ENCODE peak calls at places on chromosomes 16 and 17, in six cellular contexts. V is H9, H is neuronal stem cell, P is mesendoderm, M is IMR-90, E is H1. L is an unnamed sample. For H3K4me1, the result is how much of the 10 kb centered on the place peaks cover.

GRCh38 chr16:62079236-62079635 is 43.0 kb upstream of the CDH8 start:
- DNase-seq in V (no peak), H (no peak), P (no peak), M (no peak), E (no peak), L (no peak)

GRCh38 chr16:59591480-59591879 is 857.4 kb upstream of the GOT2 start:
- DNase-seq in V (no peak), H (no peak), P (no peak), M (peak), E (no peak), L (no peak)

GRCh38 chr17:46818319-46818928 is at the start of gene WNT3:
- DNase-seq in V (peak), H (no peak), P (peak), M (no peak), E (peak), L (no peak)

GRCh38 chr17:12719948-12720347 is 54.3 kb downstream of the MYOCD start:
- DNase-seq in V (peak), H (no peak), P (no peak), M (no peak), E (no peak), L (no peak)

GRCh38 chr17:48751172-48751571 is 22.6 kb upstream of the HOXB13 start:
- DNase-seq in V (no peak), H (no peak), P (no peak), M (no peak), E (no peak), L (no peak)

GRCh38 chr16:83717308-83717707 is 90.5 kb upstream of the HSBP1 start:
- DNase-seq in V (peak), H (no peak), P (peak), M (no peak), E (peak), L (no peak)

GRCh38 chr16:87286839-87287626 is 30.2 kb downstream of the C16orf95 start:
- DNase-seq in V (no peak), H (no peak), P (no peak), M (no peak), E (no peak), L (no peak)

GRCh38 chr17:5127910-5128309 is 12.1 kb downstream of the USP6 start:
- DNase-seq in V (no peak), H (no peak), P (no peak), M (no peak), E (no peak), L (no peak)

GRCh38 chr16:87461466-87461975 is 31.3 kb downstream of the ZCCHC14 start:
- DNase-seq in V (peak), H (peak), P (peak), M (no peak), E (peak), L (peak)

GRCh38 chr17:62876063-62876462 is 67.9 kb upstream of the MARCHF10 start:
- DNase-seq in V (no peak), H (no peak), P (no peak), M (peak), E (no peak), L (no peak)

GRCh38 chr16:11619327-11619851 is 32.7 kb upstream of the LITAF start:
- DNase-seq in V (no peak), H (no peak), P (no peak), M (no peak), E (no peak), L (no peak)

GRCh38 chr17:15882058-15882720 is 62.7 kb upstream of the ADORA2B start:
- DNase-seq in V (peak), H (no peak), P (peak), M (no peak), E (peak), L (peak)

GRCh38 chr16:49274936-49275730 is 6.5 kb downstream of the CBLN1 start:
- DNase-seq in V (peak), H (no peak), P (peak), M (no peak), E (peak), L (no peak)

GRCh38 chr17:17421346-17422216 is 55.2 kb upstream of the MED9 start:
- DNase-seq in V (no peak), H (no peak), P (no peak), M (no peak), E (no peak), L (no peak)

GRCh38 chr17:35684046-35684802 is 47.2 kb upstream of the RASL10B start:
- DNase-seq in V (peak), H (peak), P (peak), M (peak), E (no peak), L (peak)

GRCh38 chr16:87790278-87791023 is 24.7 kb upstream of the KLHDC4 start:
- DNase-seq in V (no peak), H (no peak), P (no peak), M (peak), E (no peak), L (no peak)

GRCh38 chr17:37465058-37465616 is 24.6 kb upstream of the DUSP14 start:
- DNase-seq in V (no peak), H (no peak), P (no peak), M (peak), E (no peak), L (peak)

GRCh38 chr16:55933038-55933437 is 57.9 kb upstream of the CES5A start:
- DNase-seq in V (no peak), H (no peak), P (no peak), M (no peak), E (no peak), L (no peak)

GRCh38 chr16:66131156-66131807 is 235.2 kb upstream of the CDH5 start:
- DNase-seq in V (no peak), H (no peak), P (no peak), M (peak), E (no peak), L (peak)

GRCh38 chr17:57948555-57949420 is 6.4 kb downstream of the CUEDC1 start:
- DNase-seq in V (no peak), H (no peak), P (peak), M (peak), E (no peak), L (peak)

GRCh38 chr16:61934591-61934990 is 101.6 kb downstream of the CDH8 start:
- DNase-seq in V (no peak), H (no peak), P (no peak), M (no peak), E (no peak), L (no peak)

GRCh38 chr17:36921131-36921851 is 16.0 kb upstream of the LHX1 start:
- DNase-seq in V (peak), H (no peak), P (peak), M (peak), E (peak), L (peak)

GRCh38 chr17:36935681-36936454 is 1.4 kb upstream of the LHX1 start:
- DNase-seq in V (peak), H (no peak), P (peak), M (no peak), E (peak), L (no peak)

GRCh38 chr17:60640503-60640902 is 37.1 kb upstream of the BCAS3 start:
- DNase-seq in V (no peak), H (peak), P (peak), M (peak), E (no peak), L (peak)

GRCh38 chr16:87824016-87824990 is 45.0 kb downstream of the SLC7A5 start:
- DNase-seq in V (no peak), H (no peak), P (no peak), M (no peak), E (no peak), L (no peak)

GRCh38 chr16:30893744-30894539 is at the start of gene BCL7C:
- DNase-seq in V (peak), H (peak), P (peak), M (peak), E (peak), L (peak)

GRCh38 chr16:17013067-17013466 is 457.7 kb downstream of the XYLT1 start:
- DNase-seq in V (no peak), H (no peak), P (no peak), M (no peak), E (no peak), L (no peak)

GRCh38 chr16:3589441-3589921 is 12.3 kb upstream of the NLRC3 start:
- DNase-seq in V (no peak), H (no peak), P (no peak), M (no peak), E (no peak), L (no peak)

GRCh38 chr17:27153005-27153404 is 140.9 kb upstream of the WSB1 start:
- DNase-seq in V (no peak), H (no peak), P (no peak), M (peak), E (no peak), L (no peak)

GRCh38 chr17:80101946-80102706 is 745 bp downstream of the GAA start:
- DNase-seq in V (no peak), H (peak), P (peak), M (peak), E (no peak), L (peak)

GRCh38 chr17:44066204-44066930 is at the start of gene LSM12:
- DNase-seq in V (peak), H (peak), P (peak), M (peak), E (peak), L (peak)

GRCh38 chr16:7835032-7835431 is 502.4 kb downstream of the RBFOX1 start:
- DNase-seq in V (no peak), H (no peak), P (peak), M (no peak), E (no peak), L (no peak)

GRCh38 chr16:15559176-15559575 is 83.8 kb downstream of the MARF1 start:
- DNase-seq in V (no peak), H (no peak), P (no peak), M (no peak), E (no peak), L (no peak)

GRCh38 chr16:58127634-58128033 is 1.5 kb downstream of the CFAP20 start:
- DNase-seq in V (no peak), H (no peak), P (no peak), M (no peak), E (no peak), L (peak)

GRCh38 chr17:37605813-37606505 is 3.3 kb downstream of the SYNRG start:
- DNase-seq in V (no peak), H (no peak), P (no peak), M (no peak), E (no peak), L (no peak)

GRCh38 chr17:39863918-39864746 is at the start of gene IKZF3:
- DNase-seq in V (peak), H (peak), P (peak), M (peak), E (peak), L (peak)

DNA sequence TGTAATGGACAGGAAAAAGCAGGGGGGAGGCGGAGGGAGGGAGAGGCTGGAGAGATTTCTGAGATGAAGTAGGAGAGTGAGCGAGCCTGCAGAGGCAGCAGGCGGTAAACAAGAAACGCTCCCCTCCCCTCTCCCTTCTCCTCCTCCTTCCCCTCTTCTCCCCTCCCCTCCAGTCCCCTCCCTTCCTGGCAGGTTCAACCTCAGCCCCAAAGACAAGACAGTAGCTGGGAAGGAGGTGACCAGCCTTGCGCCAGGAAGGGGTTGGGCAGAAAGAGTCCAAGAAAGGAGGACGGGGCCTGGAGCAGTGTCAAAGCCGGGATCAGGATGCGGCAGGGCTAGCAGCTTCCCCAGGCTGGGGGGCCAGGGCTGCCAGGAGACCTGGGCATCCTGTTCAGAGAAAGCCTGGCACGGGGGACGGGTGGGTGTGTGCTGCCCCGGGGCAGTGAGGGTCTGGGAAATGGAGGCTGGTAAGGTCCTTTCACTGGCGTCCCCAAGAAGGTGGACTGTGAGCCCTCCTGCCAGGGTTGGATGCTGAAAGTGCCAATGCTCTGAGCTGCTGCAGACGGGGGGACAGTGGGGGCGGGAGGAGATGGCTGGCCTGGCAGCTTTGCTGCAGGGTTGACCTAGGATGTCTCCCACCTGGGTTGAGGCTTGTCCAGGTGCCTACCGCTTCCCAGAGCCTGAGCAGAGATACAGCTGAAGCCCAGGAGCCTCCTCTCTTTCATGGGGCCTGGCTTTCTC is 261.6 kb upstream of the TNRC6C start:
- DNase-seq in V (peak), H (no peak), P (peak), M (no peak), E (peak), L (no peak)
- H2BK15ac ChIP-seq in V (no peak), H (peak), P (no peak), M (no peak), E (peak), L (no peak)

GRCh38 chr16:741986-742629 is 1.3 kb upstream of the CIAO3 start:
- DNase-seq in V (no peak), H (no peak), P (no peak), M (no peak), E (no peak), L (no peak)
- H3K27ac ChIP-seq in V (no peak), H (no peak), P (no peak), M (no peak), E (no peak), L (no peak)

DNA sequence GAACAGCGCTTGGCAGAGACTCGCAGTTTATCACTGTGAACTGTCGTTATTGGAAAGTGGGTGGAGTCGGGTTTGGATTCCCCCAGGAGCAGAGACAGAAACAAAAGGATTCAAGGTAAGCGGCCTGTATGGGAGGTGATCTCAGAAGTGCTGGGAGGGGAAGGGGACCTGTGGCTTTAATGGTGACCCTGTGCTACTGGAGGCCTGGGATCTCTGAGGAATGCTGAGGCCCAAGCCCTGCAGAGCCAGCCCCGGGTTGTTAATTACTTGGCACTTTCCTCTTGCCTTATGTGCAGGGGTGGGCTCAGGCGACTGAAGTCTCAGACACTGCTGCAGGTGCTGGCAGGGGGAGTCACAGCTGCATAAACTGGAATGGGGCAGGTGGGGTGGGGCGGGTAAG is 27.4 kb downstream of the IRF8 start:
- DNase-seq in V (no peak), H (no peak), P (peak), M (no peak), E (no peak), L (no peak)
- H3K4me1 ChIP-seq in V (under half), H (under half), P (under half), M (under half), E (under half), L (under half)

DNA sequence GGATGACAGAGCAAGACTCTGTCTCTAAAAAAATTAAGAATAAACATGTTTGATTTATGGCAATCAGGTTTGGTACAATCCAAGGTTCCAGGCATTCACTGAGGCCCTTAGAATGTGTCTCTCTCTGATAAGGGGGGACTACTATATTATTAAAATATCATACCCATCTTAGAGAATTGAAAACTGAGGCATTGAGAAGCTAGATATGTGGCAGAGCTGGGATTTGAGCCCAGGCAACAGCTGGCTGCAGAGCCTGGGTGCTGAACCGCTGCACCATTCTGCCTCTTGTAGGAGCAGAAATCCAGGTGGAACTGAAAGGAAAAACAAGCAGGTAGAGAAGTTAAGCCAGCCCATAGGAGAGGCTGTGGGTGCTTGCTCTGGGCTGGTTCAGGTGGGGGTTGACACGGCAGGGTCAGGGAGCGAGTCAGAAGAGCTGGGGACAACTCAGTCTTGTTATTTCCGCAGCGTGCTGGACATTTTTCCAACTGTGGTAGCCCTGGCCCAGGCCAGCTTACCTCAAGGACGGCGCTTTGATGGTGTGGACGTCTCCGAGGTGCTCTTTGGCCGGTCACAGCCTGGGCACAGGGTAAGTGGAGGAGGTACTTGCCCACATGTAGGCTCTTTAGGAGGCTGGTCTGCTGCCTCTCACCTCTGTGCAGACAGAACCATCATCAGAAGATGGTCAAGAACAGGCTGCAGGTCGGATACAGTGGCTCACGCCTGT is 62.5 kb downstream of the WIPI1 start:
- DNase-seq in V (peak), H (no peak), P (no peak), M (no peak), E (peak), L (no peak)
- H2BK15ac ChIP-seq in V (no peak), H (no peak), P (no peak), M (no peak), E (no peak), L (no peak)

GRCh38 chr17:885971-886571 is 93.5 kb downstream of the NXN start:
- DNase-seq in V (no peak), H (no peak), P (no peak), M (no peak), E (no peak), L (no peak)
- H3K27ac ChIP-seq in V (no peak), H (no peak), P (no peak), M (no peak), E (no peak), L (no peak)

L was measured in mesenchymal stem cell.